ENCODE peak calls at places on chromosomes 1 and 21, in six cellular contexts. G is K562, X is SK-N-SH, E is H1, S is GM12878, Y is Panc1. A is an unnamed sample.

GRCh38 chr1:1194723-1195122 is 11.7 kb downstream of the TNFRSF18 start:
- DNase-seq in G (no peak), X (no peak), E (no peak), S (no peak), Y (no peak), A (no peak)

GRCh38 chr1:28096210-28097099 is 8.0 kb upstream of the EYA3 start:
- DNase-seq in G (no peak), X (no peak), E (peak; percentile 19), S (no peak), Y (no peak), A (no peak)

GRCh38 chr1:234931404-234931973 is 197.1 kb downstream of the TOMM20 start:
- DNase-seq in G (no peak), X (no peak), E (no peak), S (no peak), Y (no peak), A (no peak)

GRCh38 chr1:24384251-24385090 is 29.1 kb downstream of the STPG1 start:
- DNase-seq in G (no peak), X (no peak), E (peak; percentile 30), S (no peak), Y (no peak), A (no peak)

GRCh38 chr1:23581219-23581618 is 21.9 kb upstream of the ID3 start:
- DNase-seq in G (no peak), X (peak; percentile 79), E (no peak), S (no peak), Y (no peak), A (no peak)

GRCh38 chr1:150065184-150065871 is 2.2 kb upstream of the VPS45 start:
- DNase-seq in G (no peak), X (no peak), E (no peak), S (no peak), Y (no peak), A (peak; percentile 13)

GRCh38 chr1:219331424-219331823 is 157.7 kb downstream of the LYPLAL1 start:
- DNase-seq in G (no peak), X (no peak), E (no peak), S (no peak), Y (no peak), A (no peak)

GRCh38 chr1:9291914-9292360 is 757 bp upstream of the SPSB1 start:
- DNase-seq in G (no peak), X (peak; percentile 54), E (no peak), S (no peak), Y (no peak), A (no peak)

GRCh38 chr1:97560714-97561113 is 360.1 kb downstream of the DPYD start:
- DNase-seq in G (no peak), X (no peak), E (no peak), S (no peak), Y (no peak), A (no peak)

GRCh38 chr1:184036517-184036949 is 995 bp downstream of the COLGALT2 start:
- DNase-seq in G (peak; percentile 54), X (peak; percentile 80), E (peak; percentile 81), S (no peak), Y (no peak), A (no peak)

GRCh38 chr1:36497207-36497606 is 14.5 kb upstream of the CSF3R start:
- DNase-seq in G (no peak), X (no peak), E (no peak), S (no peak), Y (no peak), A (no peak)

GRCh38 chr1:151888972-151889570 is 20.2 kb downstream of the THEM4 start:
- DNase-seq in G (no peak), X (peak; percentile 23), E (no peak), S (no peak), Y (no peak), A (no peak)

GRCh38 chr1:10546896-10547295 is 72.1 kb downstream of the PEX14 start:
- DNase-seq in G (no peak), X (no peak), E (peak; percentile 43), S (no peak), Y (no peak), A (no peak)

GRCh38 chr1:227944931-227945890 is 2.5 kb downstream of the WNT9A start:
- DNase-seq in G (no peak), X (peak; percentile 30), E (no peak), S (no peak), Y (no peak), A (no peak)

GRCh38 chr1:111275079-111275478 is 15.6 kb upstream of the CHIA start:
- DNase-seq in G (no peak), X (peak; percentile 39), E (no peak), S (no peak), Y (peak; percentile 24), A (no peak)

GRCh38 chr1:29520571-29521437 is 284.5 kb downstream of the PTPRU start:
- DNase-seq in G (no peak), X (no peak), E (peak; percentile 37), S (no peak), Y (no peak), A (no peak)

GRCh38 chr1:242427519-242427918 is 97.0 kb downstream of the PLD5 start:
- DNase-seq in G (no peak), X (peak; percentile 56), E (no peak), S (no peak), Y (no peak), A (no peak)

GRCh38 chr1:242428403-242429190 is 95.9 kb downstream of the PLD5 start:
- DNase-seq in G (no peak), X (peak; percentile 29), E (no peak), S (no peak), Y (no peak), A (no peak)

GRCh38 chr1:242426271-242426905 is 98.1 kb downstream of the PLD5 start:
- DNase-seq in G (peak; percentile 22), X (no peak), E (no peak), S (no peak), Y (no peak), A (no peak)

GRCh38 chr1:242430956-242431355 is 93.5 kb downstream of the PLD5 start:
- DNase-seq in G (no peak), X (no peak), E (no peak), S (no peak), Y (no peak), A (no peak)

DNA sequence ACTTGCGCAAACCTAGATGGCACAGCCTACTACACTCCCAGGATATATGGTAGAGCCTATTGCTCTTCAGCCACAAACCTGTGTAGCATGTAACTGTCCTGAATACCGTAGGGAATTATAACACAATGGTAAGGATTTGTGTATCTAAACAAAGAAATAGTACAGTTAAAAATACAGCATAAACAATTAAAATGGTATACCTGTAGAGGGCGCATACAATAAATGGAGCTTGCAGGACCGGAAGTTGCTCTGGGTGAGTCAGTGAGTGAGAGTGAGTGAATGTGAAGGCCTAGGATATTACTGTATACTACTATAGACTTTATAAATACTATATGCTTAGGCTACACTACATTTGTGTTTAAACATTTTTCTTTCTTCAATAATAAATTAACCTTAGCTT is 99.3 kb downstream of the PLD5 start:
- DNase-seq in G (no peak), X (no peak), E (no peak), S (no peak), Y (no peak), A (peak; percentile 15)
- TF ChIP-seq SIN3A in G (no peak), X (no peak), E (no peak), S (no peak), Y (no peak), A (no peak)

DNA sequence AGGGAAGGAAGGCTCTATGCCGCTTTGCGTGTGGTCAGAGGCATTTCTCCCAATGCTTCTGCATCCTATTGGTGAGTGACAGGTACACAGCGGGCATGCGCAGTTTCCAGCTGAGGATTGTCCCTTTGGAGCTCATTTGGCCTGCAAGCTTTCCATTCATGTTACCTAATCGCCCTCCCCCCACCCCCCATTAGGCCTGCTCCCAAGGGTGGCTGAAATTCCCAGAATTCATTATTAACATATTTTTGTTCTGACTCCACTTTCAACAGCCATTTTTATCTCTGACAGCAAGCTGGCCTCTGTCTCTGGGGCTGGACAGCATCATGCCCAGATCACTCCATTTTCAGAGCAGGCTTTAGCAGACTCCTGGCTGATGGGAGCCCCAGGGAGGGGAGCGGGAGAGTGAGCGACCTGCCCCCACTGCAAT is 25.6 kb downstream of the MIS18A start:
- DNase-seq in G (no peak), X (peak; percentile 61), E (no peak), S (no peak), Y (no peak), A (no peak)
- TF ChIP-seq SIN3A in G (no peak), X (no peak), E (no peak), S (no peak), Y (no peak), A (no peak)

GRCh38 chr1:241614144-241614543 is 26.0 kb downstream of the CHML start:
- DNase-seq in G (no peak), X (no peak), E (no peak), S (no peak), Y (no peak), A (no peak)

GRCh38 chr1:241608379-241609033 is 31.7 kb downstream of the CHML start:
- DNase-seq in G (no peak), X (no peak), E (no peak), S (no peak), Y (no peak), A (no peak)

GRCh38 chr1:241610056-241610815 is 29.9 kb downstream of the CHML start:
- DNase-seq in G (peak; percentile 48), X (peak; percentile 8), E (no peak), S (no peak), Y (no peak), A (no peak)

GRCh38 chr1:241612533-241613505 is 27.4 kb downstream of the CHML start:
- DNase-seq in G (no peak), X (no peak), E (no peak), S (no peak), Y (no peak), A (no peak)

GRCh38 chr1:241611063-241611462 is 29.1 kb downstream of the CHML start:
- DNase-seq in G (peak; percentile 61), X (peak; percentile 29), E (no peak), S (no peak), Y (no peak), A (peak; percentile 56)
- TF ChIP-seq SIN3A in G (peak; percentile 35), X (no peak), E (no peak), S (no peak), Y (no peak), A (no peak)

GRCh38 chr1:90719321-90720136 is 2.4 kb upstream of the BARHL2 start:
- DNase-seq in G (no peak), X (no peak), E (peak; percentile 74), S (no peak), Y (no peak), A (no peak)

GRCh38 chr1:90722874-90723273 is 5.8 kb upstream of the BARHL2 start:
- DNase-seq in G (no peak), X (no peak), E (no peak), S (no peak), Y (no peak), A (no peak)

GRCh38 chr1:90720137-90720636 is 3.1 kb upstream of the BARHL2 start:
- DNase-seq in G (no peak), X (no peak), E (no peak), S (no peak), Y (no peak), A (no peak)

GRCh38 chr1:90723561-90724108 is 6.5 kb upstream of the BARHL2 start:
- DNase-seq in G (no peak), X (peak; percentile 55), E (peak; percentile 97), S (no peak), Y (no peak), A (no peak)

GRCh38 chr1:90721210-90722194 is 4.4 kb upstream of the BARHL2 start:
- DNase-seq in G (peak; percentile 66), X (peak; percentile 81), E (peak; percentile 82), S (no peak), Y (peak; percentile 50), A (peak; percentile 52)
- TF ChIP-seq SIN3A in G (no peak), X (no peak), E (no peak), S (no peak), Y (no peak), A (no peak)

GRCh38 chr1:102970496-102971078 is 137.7 kb downstream of the COL11A1 start:
- DNase-seq in G (peak; percentile 9), X (peak; percentile 45), E (peak; percentile 47), S (no peak), Y (peak; percentile 8), A (peak; percentile 51)
- TF ChIP-seq SIN3A in G (no peak), X (no peak), E (no peak), S (no peak), Y (no peak), A (no peak)